ENCODE peak calls at places on chromosomes 12 and 14, in five cellular contexts. A is neural crest cell, V is RPMI8226, O is HEK293T, Q is T-helper 1 cell. R is an unnamed sample.

GRCh38 chr14:56247495-56248087 is 129.4 kb downstream of the PELI2 start:
- DNase-seq in V (peak; percentile 13), A (no peak), Q (no peak), O (no peak), R (no peak)

GRCh38 chr12:132727091-132727794 is 16.6 kb downstream of the PGAM5 start:
- DNase-seq in Q (no peak), A (no peak), V (no peak), O (no peak), R (no peak)

GRCh38 chr14:104195854-104196253 is 57.5 kb downstream of the KIF26A start:
- DNase-seq in O (no peak), A (no peak), V (no peak), Q (no peak), R (peak; percentile 67)

GRCh38 chr12:1470051-1470450 is 124.3 kb downstream of the FBXL14 start:
- DNase-seq in Q (no peak), V (no peak), A (no peak), O (no peak), R (no peak)

GRCh38 chr12:118060301-118061010 is 523 bp downstream of the WSB2 start:
- DNase-seq in Q (peak; percentile 39), O (peak; percentile 50), V (peak; percentile 20), A (peak; percentile 18), R (peak; percentile 16)

GRCh38 chr12:67630373-67631088 is 18.0 kb upstream of the DYRK2 start:
- DNase-seq in Q (peak; percentile 94), V (peak; percentile 70), A (no peak), O (no peak), R (peak; percentile 11)

GRCh38 chr12:12439636-12440035 is 82.8 kb downstream of the BORCS5 start:
- DNase-seq in Q (peak; percentile 91), A (no peak), O (no peak), V (no peak), R (no peak)

GRCh38 chr14:25406818-25407217 is 356.9 kb upstream of the STXBP6 start:
- DNase-seq in O (peak; percentile 39), Q (no peak), A (peak; percentile 36), V (peak; percentile 40), R (peak; percentile 51)

GRCh38 chr12:70535896-70536374 is 101.3 kb downstream of the PTPRB start:
- DNase-seq in A (no peak), O (no peak), V (peak; percentile 12), Q (no peak), R (no peak)

GRCh38 chr14:91220581-91221000 is 23.9 kb downstream of the GPR68 start:
- DNase-seq in Q (no peak), O (no peak), A (no peak), V (no peak), R (no peak)

GRCh38 chr14:70698288-70698687 is 56.6 kb downstream of the TTC9 start:
- DNase-seq in A (no peak), V (no peak), Q (no peak), O (no peak), R (no peak)

GRCh38 chr12:85424581-85425348 is 144.7 kb downstream of the ALX1 start:
- DNase-seq in A (peak; percentile 18), O (peak; percentile 21), Q (no peak), V (peak; percentile 78), R (no peak)

GRCh38 chr12:38921025-38921677 is 15.8 kb upstream of the CPNE8 start:
- DNase-seq in Q (peak; percentile 30), V (peak; percentile 48), O (peak; percentile 41), A (peak; percentile 11), R (no peak)

GRCh38 chr14:51430600-51430999 is 190.6 kb downstream of the TMX1 start:
- DNase-seq in A (peak; percentile 21), O (no peak), Q (no peak), V (no peak), R (no peak)

GRCh38 chr14:21825147-21825743 is 151.6 kb upstream of the OR4E1 start:
- DNase-seq in O (peak; percentile 59), Q (peak; percentile 62), V (peak; percentile 17), A (peak; percentile 4), R (no peak)

GRCh38 chr14:63897706-63898105 is 44.9 kb downstream of the SYNE2 start:
- DNase-seq in A (no peak), Q (no peak), V (no peak), O (no peak), R (no peak)

GRCh38 chr12:98698603-98699463 is 53.7 kb downstream of the APAF1 start:
- DNase-seq in O (peak; percentile 62), A (no peak), Q (peak; percentile 64), V (peak; percentile 74), R (peak; percentile 9)

GRCh38 chr12:79274571-79275064 is 410.0 kb downstream of the SYT1 start:
- DNase-seq in V (peak; percentile 93), A (no peak), Q (no peak), O (no peak), R (no peak)

GRCh38 chr12:95742586-95742985 is 48.0 kb downstream of the NTN4 start:
- DNase-seq in Q (no peak), O (no peak), A (no peak), V (no peak), R (no peak)